ENCODE peak calls at places on chromosomes 6 and 20, in ten cellular contexts. One of them, this sample, is unnamed.

GRCh38 chr20:881051-881820 is 34.9 kb downstream of the ANGPT4 start:
- DNase-seq in fibroblast of lung: peak; percentile 23
- DNase-seq in neuronal stem cell: no peak
- DNase-seq in GM23248: peak; percentile 73
- DNase-seq in PC-3: peak; percentile 72
- DNase-seq in NT2/D1: no peak
- DNase-seq in Karpas-422: no peak
- DNase-seq in adipocyte: peak; percentile 28
- DNase-seq in K562: no peak
- DNase-seq in mesenchymal stem cell: peak; percentile 24
- DNase-seq in this sample: peak; percentile 14

GRCh38 chr6:145713746-145714145 is 21.6 kb downstream of the EPM2A start:
- DNase-seq in Karpas-422: no peak
- DNase-seq in K562: no peak
- DNase-seq in adipocyte: no peak
- DNase-seq in fibroblast of lung: no peak
- DNase-seq in mesenchymal stem cell: no peak
- DNase-seq in NT2/D1: no peak
- DNase-seq in GM23248: no peak
- DNase-seq in PC-3: no peak
- DNase-seq in neuronal stem cell: no peak
- DNase-seq in this sample: no peak

GRCh38 chr6:22064558-22064957 is 232.3 kb downstream of the PRL start:
- DNase-seq in NT2/D1: no peak
- DNase-seq in neuronal stem cell: no peak
- DNase-seq in mesenchymal stem cell: no peak
- DNase-seq in fibroblast of lung: no peak
- DNase-seq in GM23248: no peak
- DNase-seq in PC-3: no peak
- DNase-seq in Karpas-422: no peak
- DNase-seq in adipocyte: no peak
- DNase-seq in K562: no peak
- DNase-seq in this sample: no peak

GRCh38 chr6:150163970-150164369 is 21.1 kb downstream of the PPP1R14C start:
- DNase-seq in adipocyte: no peak
- DNase-seq in fibroblast of lung: no peak
- DNase-seq in neuronal stem cell: no peak
- DNase-seq in Karpas-422: no peak
- DNase-seq in K562: no peak
- DNase-seq in GM23248: no peak
- DNase-seq in mesenchymal stem cell: no peak
- DNase-seq in NT2/D1: no peak
- DNase-seq in PC-3: no peak
- DNase-seq in this sample: no peak

GRCh38 chr6:93819189-93819588 is 399.8 kb upstream of the EPHA7 start:
- DNase-seq in fibroblast of lung: peak; percentile 13
- DNase-seq in K562: no peak
- DNase-seq in neuronal stem cell: no peak
- DNase-seq in GM23248: no peak
- DNase-seq in PC-3: no peak
- DNase-seq in mesenchymal stem cell: no peak
- DNase-seq in Karpas-422: no peak
- DNase-seq in NT2/D1: no peak
- DNase-seq in adipocyte: no peak
- DNase-seq in this sample: no peak

GRCh38 chr6:34074064-34074739 is 71.7 kb downstream of the GRM4 start:
- DNase-seq in PC-3: no peak
- DNase-seq in GM23248: no peak
- DNase-seq in mesenchymal stem cell: no peak
- DNase-seq in fibroblast of lung: no peak
- DNase-seq in NT2/D1: no peak
- DNase-seq in K562: no peak
- DNase-seq in Karpas-422: no peak
- DNase-seq in adipocyte: no peak
- DNase-seq in neuronal stem cell: no peak
- DNase-seq in this sample: no peak

GRCh38 chr6:135851442-135852271 is at the start of gene PDE7B:
- DNase-seq in PC-3: peak; percentile 71
- DNase-seq in adipocyte: peak; percentile 98
- DNase-seq in mesenchymal stem cell: peak; percentile 97
- DNase-seq in NT2/D1: peak; percentile 3
- DNase-seq in GM23248: peak; percentile 98
- DNase-seq in fibroblast of lung: peak; percentile 99
- DNase-seq in neuronal stem cell: peak; percentile 15
- DNase-seq in K562: no peak
- DNase-seq in Karpas-422: no peak
- DNase-seq in this sample: peak; percentile 97

GRCh38 chr20:12882832-12883506 is 125.8 kb upstream of the SPTLC3 start:
- DNase-seq in mesenchymal stem cell: peak; percentile 99
- DNase-seq in PC-3: no peak
- DNase-seq in fibroblast of lung: peak; percentile 30
- DNase-seq in neuronal stem cell: no peak
- DNase-seq in Karpas-422: no peak
- DNase-seq in K562: no peak
- DNase-seq in adipocyte: peak; percentile 5
- DNase-seq in GM23248: peak; percentile 61
- DNase-seq in NT2/D1: no peak
- DNase-seq in this sample: no peak

GRCh38 chr6:3752538-3753227 is 1.2 kb upstream of the PXDC1 start:
- DNase-seq in GM23248: no peak
- DNase-seq in PC-3: no peak
- DNase-seq in K562: no peak
- DNase-seq in mesenchymal stem cell: no peak
- DNase-seq in neuronal stem cell: no peak
- DNase-seq in Karpas-422: no peak
- DNase-seq in fibroblast of lung: no peak
- DNase-seq in NT2/D1: no peak
- DNase-seq in adipocyte: no peak
- DNase-seq in this sample: no peak

GRCh38 chr6:3749991-3750323 is 1.6 kb downstream of the PXDC1 start:
- DNase-seq in neuronal stem cell: no peak
- DNase-seq in fibroblast of lung: peak; percentile 65
- DNase-seq in mesenchymal stem cell: peak; percentile 68
- DNase-seq in adipocyte: peak; percentile 75
- DNase-seq in Karpas-422: no peak
- DNase-seq in PC-3: peak; percentile 53
- DNase-seq in K562: peak; percentile 30
- DNase-seq in NT2/D1: no peak
- DNase-seq in GM23248: peak; percentile 91
- DNase-seq in this sample: peak; percentile 76

GRCh38 chr6:3750324-3751018 is 1.0 kb downstream of the PXDC1 start:
- DNase-seq in GM23248: peak; percentile 91
- DNase-seq in adipocyte: peak; percentile 92
- DNase-seq in mesenchymal stem cell: peak; percentile 77
- DNase-seq in K562: peak; percentile 55
- DNase-seq in fibroblast of lung: peak; percentile 74
- DNase-seq in neuronal stem cell: peak; percentile 31
- DNase-seq in NT2/D1: no peak
- DNase-seq in Karpas-422: no peak
- DNase-seq in PC-3: peak; percentile 57
- DNase-seq in this sample: peak; percentile 60

GRCh38 chr6:3751730-3752537 is 421 bp upstream of the PXDC1 start:
- DNase-seq in mesenchymal stem cell: peak; percentile 94
- DNase-seq in neuronal stem cell: peak; percentile 78
- DNase-seq in PC-3: peak; percentile 88
- DNase-seq in GM23248: peak; percentile 98
- DNase-seq in Karpas-422: no peak
- DNase-seq in NT2/D1: no peak
- DNase-seq in K562: peak; percentile 80
- DNase-seq in adipocyte: peak; percentile 97
- DNase-seq in fibroblast of lung: peak; percentile 89
- DNase-seq in this sample: peak; percentile 84

DNA sequence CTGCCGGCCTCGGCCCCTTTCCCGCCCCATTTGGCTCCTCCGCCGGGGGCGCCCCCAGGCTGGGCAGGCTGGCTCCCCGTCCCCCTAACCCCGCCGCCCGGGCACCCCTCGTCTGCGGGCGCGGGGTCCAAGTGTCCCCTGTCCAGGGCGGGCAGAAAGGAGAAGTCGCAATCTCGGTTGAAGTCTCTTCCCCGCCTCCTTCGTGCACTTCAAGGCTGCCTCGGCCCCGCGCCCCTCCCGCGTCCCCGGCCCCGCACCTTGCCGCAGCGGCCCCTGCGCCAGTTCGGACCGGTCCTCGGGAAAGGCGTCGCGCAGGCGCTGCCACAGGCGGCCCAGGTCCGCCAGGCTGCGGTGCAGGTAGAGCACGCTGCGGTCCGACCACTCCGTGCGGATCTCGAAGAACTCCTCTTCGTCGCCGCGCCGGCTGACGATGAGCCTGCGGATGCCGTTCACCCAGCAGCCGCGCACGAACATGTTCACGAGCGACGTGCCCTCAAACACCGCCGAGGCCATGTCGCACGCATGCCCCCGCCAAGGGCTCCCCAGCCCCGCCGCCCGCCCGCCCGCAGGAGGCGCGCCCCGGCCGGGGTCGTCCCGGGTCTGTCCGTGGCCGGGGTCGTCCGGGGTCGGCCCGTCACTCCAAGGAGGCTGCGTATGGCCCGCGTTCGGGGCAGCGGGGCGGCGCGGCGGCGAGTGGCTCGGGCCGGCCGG is at the start of gene PXDC1:
- DNase-seq in fibroblast of lung: no peak
- DNase-seq in K562: no peak
- DNase-seq in Karpas-422: no peak
- DNase-seq in mesenchymal stem cell: peak; percentile 26
- DNase-seq in PC-3: peak; percentile 23
- DNase-seq in adipocyte: no peak
- DNase-seq in GM23248: peak; percentile 67
- DNase-seq in neuronal stem cell: peak; percentile 31
- DNase-seq in NT2/D1: no peak
- DNase-seq in this sample: no peak
- H3K9ac ChIP-seq in fibroblast of lung: peak within 1 kb of the TSS; percentile 93
- H3K9ac ChIP-seq in K562: peak within 1 kb of the TSS; percentile 62
- H3K9ac ChIP-seq in Karpas-422: no peak within 1 kb of the TSS
- H3K9ac ChIP-seq in mesenchymal stem cell: peak within 1 kb of the TSS; percentile 97
- H3K9ac ChIP-seq in PC-3: peak within 1 kb of the TSS; percentile 86
- H3K9ac ChIP-seq in adipocyte: peak within 1 kb of the TSS; percentile 92
- H3K9ac ChIP-seq in GM23248: peak within 1 kb of the TSS; percentile 99
- H3K9ac ChIP-seq in neuronal stem cell: peak within 1 kb of the TSS; percentile 91
- H3K9ac ChIP-seq in NT2/D1: peak within 1 kb of the TSS; percentile 79
- H3K9ac ChIP-seq in this sample: peak within 1 kb of the TSS; percentile 96

DNA sequence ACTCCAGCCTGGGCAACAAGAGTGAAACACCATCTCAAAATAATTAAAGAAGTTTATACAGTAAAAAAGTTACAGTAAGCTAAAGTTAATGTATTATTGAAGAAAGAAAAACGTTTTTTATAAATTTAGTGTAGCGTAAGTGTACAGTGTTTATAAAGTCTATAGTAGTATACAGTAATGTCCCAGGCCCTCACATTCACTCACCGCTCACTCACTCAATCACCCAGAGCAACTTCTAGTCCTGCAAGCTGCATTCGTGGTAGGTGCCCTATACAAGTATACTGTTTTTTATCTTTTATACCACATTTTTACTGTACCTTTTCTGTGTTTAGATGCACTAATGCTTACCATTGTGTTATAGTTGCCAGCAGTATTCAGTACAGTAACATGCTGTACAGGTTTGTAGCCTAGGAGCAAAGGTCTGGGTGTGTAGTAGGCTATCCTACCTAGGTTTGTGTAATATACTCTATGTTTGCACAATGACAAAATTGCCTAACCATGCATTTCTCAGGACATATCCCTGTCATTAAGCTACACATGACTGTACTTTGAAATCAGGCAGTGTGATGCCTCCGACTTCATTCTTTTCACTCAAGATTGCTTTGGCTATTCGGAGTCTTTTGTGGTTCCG is 16.7 kb downstream of the MGME1 start:
- DNase-seq in K562: no peak
- DNase-seq in Karpas-422: no peak
- DNase-seq in neuronal stem cell: no peak
- DNase-seq in NT2/D1: no peak
- DNase-seq in fibroblast of lung: no peak
- DNase-seq in adipocyte: no peak
- DNase-seq in PC-3: peak; percentile 60
- DNase-seq in mesenchymal stem cell: no peak
- DNase-seq in GM23248: no peak
- DNase-seq in this sample: no peak
- H3K36me3 ChIP-seq in K562: peaks cover 63% of the 10 kb centered on the region
- H3K36me3 ChIP-seq in Karpas-422: peaks cover 37% of the 10 kb centered on the region
- H3K36me3 ChIP-seq in neuronal stem cell: peaks cover 10% of the 10 kb centered on the region
- H3K36me3 ChIP-seq in NT2/D1: peaks cover 39% of the 10 kb centered on the region
- H3K36me3 ChIP-seq in fibroblast of lung: peaks cover 4% of the 10 kb centered on the region
- H3K36me3 ChIP-seq in adipocyte: peaks cover 14% of the 10 kb centered on the region
- H3K36me3 ChIP-seq in PC-3: peaks cover 13% of the 10 kb centered on the region
- H3K36me3 ChIP-seq in mesenchymal stem cell: peaks cover 9% of the 10 kb centered on the region
- H3K36me3 ChIP-seq in GM23248: no peaks in the 10 kb centered on the region
- H3K36me3 ChIP-seq in this sample: peaks cover 5% of the 10 kb centered on the region

DNA sequence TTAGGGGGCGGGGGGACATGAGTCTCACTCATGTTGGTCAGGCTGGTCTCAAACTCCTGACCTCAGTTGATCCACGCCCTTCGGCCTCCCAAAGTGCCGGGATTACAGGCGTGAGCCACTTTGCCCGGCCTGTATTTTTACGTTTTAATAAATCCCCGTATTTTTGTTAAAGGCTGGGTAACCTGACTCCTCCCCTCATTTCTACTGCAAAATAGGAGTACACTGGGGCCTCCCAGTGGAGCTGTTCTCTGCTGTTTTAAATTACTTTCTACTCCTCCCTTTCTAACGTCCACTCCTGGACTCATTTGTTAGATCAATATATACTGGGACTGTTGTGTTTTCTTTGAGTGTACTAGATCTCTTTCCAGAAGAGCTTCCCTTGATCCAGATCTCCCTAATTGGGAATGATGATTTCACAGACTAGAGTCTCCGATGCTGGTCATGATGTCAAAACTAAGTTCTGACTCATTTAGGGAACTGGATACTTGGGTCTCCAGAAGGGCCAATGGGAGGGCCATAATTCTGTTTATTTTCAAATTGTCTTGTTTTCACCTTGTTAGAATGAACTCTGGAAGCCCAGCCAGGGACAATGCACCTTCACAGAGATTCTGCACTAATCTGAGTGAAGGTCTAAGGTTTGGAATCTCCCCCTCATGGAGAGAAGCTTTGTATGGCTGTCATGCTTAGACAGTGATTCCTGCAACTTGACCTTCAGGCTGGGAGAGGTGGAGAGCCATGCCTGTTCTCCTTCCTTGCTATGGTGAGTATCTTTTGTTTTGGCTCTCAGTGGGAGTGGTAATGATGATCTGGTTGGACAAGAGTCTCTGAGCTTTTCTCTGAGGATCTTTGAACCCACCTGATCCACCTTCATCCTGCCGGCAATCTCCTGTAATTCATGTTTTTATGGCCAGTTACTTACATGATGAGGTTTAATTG is 9.4 kb downstream of the HSPA1B start:
- DNase-seq in neuronal stem cell: no peak
- DNase-seq in GM23248: peak; percentile 74
- DNase-seq in adipocyte: peak; percentile 76
- DNase-seq in NT2/D1: no peak
- DNase-seq in mesenchymal stem cell: peak; percentile 68
- DNase-seq in K562: peak; percentile 69
- DNase-seq in Karpas-422: peak; percentile 62
- DNase-seq in PC-3: peak; percentile 38
- DNase-seq in fibroblast of lung: peak; percentile 65
- DNase-seq in this sample: no peak
- H3K9ac ChIP-seq in neuronal stem cell: no peak overlapping the region
- H3K9ac ChIP-seq in GM23248: peak overlapping the region; percentile 96
- H3K9ac ChIP-seq in adipocyte: peak overlapping the region; percentile 99
- H3K9ac ChIP-seq in NT2/D1: peak overlapping the region; percentile 100
- H3K9ac ChIP-seq in mesenchymal stem cell: peak overlapping the region; percentile 98
- H3K9ac ChIP-seq in K562: peak overlapping the region; percentile 100
- H3K9ac ChIP-seq in Karpas-422: peak overlapping the region; percentile 100
- H3K9ac ChIP-seq in PC-3: peak overlapping the region; percentile 98
- H3K9ac ChIP-seq in fibroblast of lung: peak overlapping the region; percentile 26
- H3K9ac ChIP-seq in this sample: peak overlapping the region; percentile 91

GRCh38 chr6:89132087-89132486 is 13.8 kb upstream of the PM20D2 start:
- DNase-seq in NT2/D1: no peak
- DNase-seq in K562: no peak
- DNase-seq in GM23248: no peak
- DNase-seq in Karpas-422: no peak
- DNase-seq in PC-3: peak; percentile 1
- DNase-seq in neuronal stem cell: no peak
- DNase-seq in mesenchymal stem cell: no peak
- DNase-seq in adipocyte: no peak
- DNase-seq in fibroblast of lung: no peak
- DNase-seq in this sample: no peak

GRCh38 chr6:89134723-89135122 is 11.1 kb upstream of the PM20D2 start:
- DNase-seq in fibroblast of lung: no peak
- DNase-seq in adipocyte: no peak
- DNase-seq in K562: no peak
- DNase-seq in neuronal stem cell: no peak
- DNase-seq in Karpas-422: no peak
- DNase-seq in PC-3: no peak
- DNase-seq in NT2/D1: no peak
- DNase-seq in mesenchymal stem cell: no peak
- DNase-seq in GM23248: no peak
- DNase-seq in this sample: no peak

GRCh38 chr6:89133981-89134380 is 11.9 kb upstream of the PM20D2 start:
- DNase-seq in K562: no peak
- DNase-seq in mesenchymal stem cell: no peak
- DNase-seq in GM23248: no peak
- DNase-seq in fibroblast of lung: no peak
- DNase-seq in NT2/D1: peak; percentile 44
- DNase-seq in neuronal stem cell: no peak
- DNase-seq in Karpas-422: no peak
- DNase-seq in adipocyte: no peak
- DNase-seq in PC-3: no peak
- DNase-seq in this sample: no peak

DNA sequence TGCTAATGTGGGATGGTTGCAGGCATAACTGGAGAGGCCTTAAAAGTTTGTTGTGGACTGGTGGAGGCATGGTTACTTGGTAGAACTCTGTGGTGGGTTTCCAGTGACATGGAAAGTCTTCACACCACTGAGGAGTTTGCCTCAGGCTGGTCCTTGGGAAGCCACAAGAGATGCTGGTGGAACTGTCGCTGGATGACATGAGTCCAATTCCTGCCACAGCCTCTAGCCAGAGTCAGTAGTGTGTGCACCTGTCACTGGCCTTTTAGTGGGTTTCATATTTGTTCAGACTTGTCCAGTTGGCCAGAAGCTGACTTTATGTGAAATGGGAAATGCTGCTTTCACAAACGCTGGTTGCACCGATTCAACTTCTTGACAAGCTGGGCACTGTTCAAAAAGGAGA is 13.7 kb upstream of the SRSF12 start:
- DNase-seq in fibroblast of lung: no peak
- DNase-seq in mesenchymal stem cell: no peak
- DNase-seq in Karpas-422: no peak
- DNase-seq in neuronal stem cell: no peak
- DNase-seq in GM23248: no peak
- DNase-seq in NT2/D1: no peak
- DNase-seq in adipocyte: no peak
- DNase-seq in K562: no peak
- DNase-seq in PC-3: no peak
- DNase-seq in this sample: no peak
- H3K36me3 ChIP-seq in fibroblast of lung: no peaks in the 10 kb centered on the region
- H3K36me3 ChIP-seq in mesenchymal stem cell: no peaks in the 10 kb centered on the region
- H3K36me3 ChIP-seq in Karpas-422: no peaks in the 10 kb centered on the region
- H3K36me3 ChIP-seq in neuronal stem cell: no peaks in the 10 kb centered on the region
- H3K36me3 ChIP-seq in GM23248: no peaks in the 10 kb centered on the region
- H3K36me3 ChIP-seq in NT2/D1: no peaks in the 10 kb centered on the region
- H3K36me3 ChIP-seq in adipocyte: no peaks in the 10 kb centered on the region
- H3K36me3 ChIP-seq in K562: no peaks in the 10 kb centered on the region
- H3K36me3 ChIP-seq in PC-3: no peaks in the 10 kb centered on the region
- H3K36me3 ChIP-seq in this sample: no peaks in the 10 kb centered on the region

This sample was measured in astrocyte.